ENCODE peak calls at places on chromosomes 11 and 22, in four cellular contexts. Z, C, O and A are unnamed samples.

GRCh38 chr11:112292785-112293407 is 32.2 kb upstream of the PLET1 start:
- DNase-seq in Z (no peak), C (no peak), O (peak; percentile 87), A (no peak)

GRCh38 chr11:3823762-3824506 is 15.6 kb downstream of the PGAP2 start:
- DNase-seq in Z (no peak), C (no peak), O (no peak), A (no peak)

GRCh38 chr22:33869946-33870345 is 50.3 kb downstream of the LARGE1 start:
- DNase-seq in Z (no peak), C (no peak), O (no peak), A (no peak)

GRCh38 chr11:62922653-62923371 is 1.6 kb upstream of the CHRM1 start:
- DNase-seq in Z (no peak), C (no peak), O (no peak), A (no peak)

GRCh38 chr22:24751518-24751917 is 23.0 kb downstream of the PIWIL3 start:
- DNase-seq in Z (no peak), C (no peak), O (no peak), A (no peak)

GRCh38 chr11:91857194-91857593 is 367.4 kb upstream of the FAT3 start:
- DNase-seq in Z (no peak), C (no peak), O (peak; percentile 43), A (no peak)

GRCh38 chr22:28802595-28803087 is 2.3 kb upstream of the XBP1 start:
- DNase-seq in Z (no peak), C (no peak), O (no peak), A (no peak)

GRCh38 chr11:130653838-130654601 is 205.6 kb downstream of the ADAMTS15 start:
- DNase-seq in Z (peak; percentile 64), C (peak; percentile 86), O (peak; percentile 45), A (no peak)

GRCh38 chr22:37904572-37905533 is 1.2 kb upstream of the MICALL1 start:
- DNase-seq in Z (peak; percentile 33), C (peak; percentile 29), O (peak; percentile 89), A (peak; percentile 61)

GRCh38 chr11:12123799-12124198 is 13.4 kb downstream of the MICAL2 start:
- DNase-seq in Z (no peak), C (no peak), O (no peak), A (no peak)

GRCh38 chr11:126594921-126595367 is 239.5 kb downstream of the ST3GAL4 start:
- DNase-seq in Z (no peak), C (no peak), O (no peak), A (no peak)

GRCh38 chr11:57885298-57886035 is 123.9 kb downstream of the CTNND1 start:
- DNase-seq in Z (no peak), C (no peak), O (peak; percentile 51), A (no peak)

DNA sequence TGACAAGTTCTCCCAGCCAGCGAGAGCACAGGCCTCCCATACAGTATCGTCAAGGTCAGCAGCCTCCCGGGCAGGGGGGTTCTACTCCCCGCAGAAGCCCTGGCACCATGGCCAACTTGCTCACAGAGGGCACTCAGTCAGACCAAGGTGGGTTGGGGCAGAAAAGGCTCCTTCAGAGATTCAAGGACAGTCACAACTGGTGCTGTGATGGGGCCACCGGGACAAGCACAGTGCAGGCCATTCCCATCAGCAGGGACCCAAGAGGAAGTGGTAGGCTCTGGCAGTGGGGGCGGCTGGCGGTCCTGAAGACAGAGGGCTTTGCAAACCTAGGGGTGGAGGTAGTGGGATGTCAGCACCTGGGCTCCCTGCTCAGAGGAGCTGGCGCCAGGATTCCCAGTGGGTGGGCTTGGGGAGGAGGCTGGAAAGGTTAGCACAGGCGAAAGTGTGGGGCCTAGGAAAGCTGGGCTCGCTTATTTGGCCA is 5.3 kb upstream of the NEAT1 start:
- DNase-seq in Z (peak; percentile 49), C (peak; percentile 46), O (no peak), A (no peak)
- H3K4me3 ChIP-seq in Z (peak overlapping the region; percentile 36), C (peak overlapping the region; percentile 80), O (no peak overlapping the region), A (no peak overlapping the region)

DNA sequence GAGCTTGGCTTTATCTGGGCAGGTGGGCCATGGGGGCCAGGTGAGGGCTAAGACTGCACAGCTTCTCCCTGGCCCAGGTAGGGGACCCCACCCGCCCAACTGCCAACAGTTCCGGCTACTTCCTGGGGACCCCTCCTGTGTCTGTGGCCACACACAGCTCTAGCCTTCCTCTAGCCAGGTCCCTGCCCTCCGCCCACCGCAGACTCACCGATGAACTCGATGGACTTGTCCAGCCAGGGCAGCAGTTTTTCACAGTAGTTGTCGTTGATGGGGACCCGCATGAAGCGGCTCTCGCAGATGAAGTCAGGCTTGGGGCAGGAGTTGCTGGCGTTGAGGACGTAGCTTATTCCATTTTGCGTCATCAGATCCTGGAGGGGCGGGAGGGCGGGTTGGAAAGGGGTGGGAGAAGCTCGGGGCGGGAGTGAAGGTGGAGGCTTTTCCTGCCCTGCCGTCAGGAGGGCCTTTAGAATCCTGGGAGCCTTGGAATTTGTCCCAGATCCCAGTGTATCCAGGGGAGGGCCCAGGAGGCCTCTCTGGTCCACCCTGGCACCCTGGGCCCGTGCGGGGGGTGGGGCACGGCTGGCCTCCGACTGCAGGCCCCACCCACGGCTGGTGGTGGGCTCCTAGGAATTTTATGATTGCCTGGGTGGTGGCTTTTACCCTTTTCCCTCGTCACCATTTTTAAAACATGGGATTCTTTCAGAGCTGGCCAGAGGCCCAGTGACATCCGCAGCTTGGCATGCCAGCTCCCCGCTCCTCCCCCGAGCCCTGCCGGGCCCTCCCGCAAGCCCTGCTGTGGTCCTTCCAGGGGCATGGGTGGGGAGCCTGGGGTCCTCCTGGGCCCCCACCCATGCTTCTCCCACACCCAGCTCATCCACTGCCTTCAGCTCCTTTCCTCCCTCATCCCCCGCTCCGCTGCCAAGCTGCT is 13.9 kb downstream of the DUSP8 start:
- DNase-seq in Z (peak; percentile 66), C (no peak), O (peak; percentile 85), A (no peak)
- H3K27ac ChIP-seq in Z (peak overlapping the region; percentile 91), C (peak overlapping the region; percentile 90), O (peak overlapping the region; percentile 79), A (no peak overlapping the region)

DNA sequence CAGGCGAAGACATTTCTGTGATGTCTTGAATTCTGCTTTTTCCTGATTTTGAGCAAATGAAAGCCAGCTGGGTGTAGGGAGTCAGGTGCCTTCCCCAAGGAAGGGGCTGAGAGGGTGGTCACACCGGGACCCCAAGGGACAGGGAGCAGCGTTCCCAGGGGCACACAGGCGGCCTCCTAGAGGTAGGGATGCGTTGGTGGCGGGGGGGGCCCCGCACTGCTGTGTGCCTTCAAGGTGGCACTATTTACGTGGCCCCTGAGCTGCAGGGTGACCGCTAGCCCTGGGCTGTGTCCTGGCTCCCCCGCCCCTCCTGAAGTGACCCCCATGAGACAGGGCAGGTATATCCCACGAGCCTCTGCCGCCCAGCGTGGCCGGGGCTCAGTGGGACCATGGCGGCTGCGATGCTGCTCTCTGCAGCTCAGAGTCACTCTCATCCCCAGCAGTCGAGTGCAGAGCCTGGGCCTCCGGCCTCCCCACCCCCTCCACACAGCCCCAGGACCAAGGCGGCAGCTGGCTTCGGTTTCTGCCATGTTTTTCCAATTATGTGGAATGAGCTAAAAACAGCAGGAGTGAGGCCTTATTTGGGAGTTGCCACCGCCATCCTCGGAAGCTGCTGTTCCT is 60.9 kb downstream of the LRP5 start:
- DNase-seq in Z (no peak), C (peak; percentile 57), O (no peak), A (peak; percentile 48)
- H3K4me3 ChIP-seq in Z (no peak overlapping the region), C (peak overlapping the region; percentile 34), O (no peak overlapping the region), A (no peak overlapping the region)

GRCh38 chr11:802693-803466 is 2.2 kb downstream of the PIDD1 start:
- DNase-seq in Z (no peak), C (no peak), O (no peak), A (no peak)

GRCh38 chr11:803770-804598 is 1.0 kb downstream of the PIDD1 start:
- DNase-seq in Z (no peak), C (no peak), O (no peak), A (peak; percentile 50)

GRCh38 chr11:802018-802617 is 2.9 kb downstream of the PIDD1 start:
- DNase-seq in Z (no peak), C (no peak), O (no peak), A (no peak)

GRCh38 chr11:803467-803742 is 1.6 kb downstream of the PIDD1 start:
- DNase-seq in Z (no peak), C (no peak), O (no peak), A (no peak)

GRCh38 chr11:804599-804964 is 449 bp downstream of the PIDD1 start:
- DNase-seq in Z (no peak), C (no peak), O (no peak), A (no peak)
- H3K27ac ChIP-seq in Z (peak overlapping the region; percentile 92), C (peak overlapping the region; percentile 97), O (no peak overlapping the region), A (peak overlapping the region; percentile 97)

DNA sequence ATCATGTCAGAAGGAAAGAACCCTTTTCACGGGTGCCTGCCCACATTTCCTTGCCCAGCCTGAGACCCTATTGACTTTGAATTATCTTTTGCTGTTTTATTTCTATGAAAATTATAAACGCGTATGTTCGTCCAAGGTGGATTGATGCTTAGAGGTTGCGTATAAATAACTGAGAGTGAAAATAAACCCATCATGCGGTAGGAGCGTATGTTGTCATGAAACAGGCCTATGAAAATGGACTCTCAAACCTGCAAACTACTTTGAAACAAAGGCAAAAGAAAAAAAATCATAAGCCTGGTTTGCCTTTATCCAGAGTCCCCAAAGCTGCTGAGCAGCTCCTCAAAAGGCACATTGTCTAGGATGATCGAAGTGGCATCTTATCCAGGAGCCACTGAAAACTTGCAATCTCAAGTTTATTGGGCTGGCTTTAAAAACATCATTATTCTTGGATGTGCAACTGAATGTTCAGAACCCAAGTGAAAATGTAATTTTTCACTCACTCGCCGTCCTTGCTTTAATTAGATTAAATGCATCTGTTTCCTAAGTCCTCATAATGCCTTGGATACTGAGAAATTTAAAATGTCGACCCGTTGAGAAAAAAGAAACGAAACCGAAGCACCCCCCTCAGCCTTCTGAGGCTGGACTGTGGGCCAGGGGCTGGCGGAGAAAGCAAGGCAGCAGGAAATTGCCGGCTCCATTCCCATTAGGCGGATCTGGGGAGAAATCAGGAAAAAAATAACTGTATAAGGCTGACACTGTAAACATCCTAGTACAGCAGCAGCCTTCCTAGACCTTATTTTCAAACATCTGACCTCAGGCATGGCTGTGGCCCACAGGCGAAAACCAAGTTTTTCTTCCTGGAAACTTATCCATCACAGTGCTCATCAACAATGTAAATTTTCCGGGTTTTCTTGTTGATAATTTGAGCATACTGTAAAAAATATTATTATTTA is 82.9 kb upstream of the PPARA start:
- DNase-seq in Z (peak; percentile 9), C (peak; percentile 15), O (peak; percentile 36), A (no peak)
- H3K4me3 ChIP-seq in Z (peak overlapping the region; percentile 24), C (peak overlapping the region; percentile 89), O (peak overlapping the region; percentile 66), A (no peak overlapping the region)

GRCh38 chr11:123956752-123957151 is 13.1 kb upstream of the OR6T1 start:
- DNase-seq in Z (no peak), C (no peak), O (no peak), A (no peak)
- H3K27ac ChIP-seq in Z (no peak overlapping the region), C (no peak overlapping the region), O (no peak overlapping the region), A (no peak overlapping the region)

DNA sequence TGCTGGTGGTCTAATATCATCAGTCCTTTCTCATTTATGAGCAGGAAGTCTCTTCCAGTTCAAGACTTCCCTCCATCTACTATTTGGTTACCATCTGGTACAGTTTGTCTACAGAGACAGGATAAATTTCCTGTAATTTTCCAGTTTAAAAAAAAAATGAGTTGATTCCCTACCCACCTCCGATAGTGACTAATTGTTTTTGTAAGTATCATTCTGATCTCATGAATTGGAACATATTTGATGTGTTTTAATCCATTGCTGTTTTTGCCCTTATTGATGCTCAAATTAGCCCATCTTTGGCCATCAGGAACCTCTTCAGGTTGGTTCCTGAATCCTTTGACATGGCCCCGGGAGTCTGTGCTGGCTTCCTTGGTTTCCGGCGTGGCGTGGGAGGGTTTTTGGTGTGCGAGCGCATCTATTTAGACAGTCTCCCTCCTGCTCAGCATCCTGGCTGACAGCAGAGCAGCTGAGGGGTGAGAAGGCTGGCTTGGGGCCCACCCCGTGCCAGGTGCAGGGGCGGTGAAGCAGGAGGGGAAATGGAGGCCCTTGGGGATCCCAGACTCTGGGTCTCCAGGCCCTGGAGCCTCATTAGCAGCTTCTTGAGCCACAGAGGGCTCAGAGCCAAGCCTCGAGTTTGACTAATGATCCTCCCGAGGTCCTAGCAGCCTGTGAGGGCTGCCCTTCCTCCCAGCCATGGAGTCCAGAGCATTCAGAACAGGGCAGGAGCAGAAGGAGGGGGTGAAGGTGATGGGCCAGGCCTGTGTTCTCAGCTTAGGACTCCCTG is 6.8 kb downstream of the OMP start:
- DNase-seq in Z (no peak), C (no peak), O (no peak), A (no peak)
- H3K4me3 ChIP-seq in Z (no peak overlapping the region), C (no peak overlapping the region), O (no peak overlapping the region), A (no peak overlapping the region)